ENCODE peak calls at places on chromosome 22, in four cellular contexts. One of them, this sample, is unnamed.

GRCh38 chr22:17549183-17549582 is 14.1 kb upstream of the SLC25A18 start:
- DNase-seq in OCI-LY7: no peak
- DNase-seq in K562: no peak
- DNase-seq in GM12865: no peak
- DNase-seq in this sample: no peak

GRCh38 chr22:45149671-45150070 is 14.1 kb upstream of the NUP50 start:
- DNase-seq in OCI-LY7: no peak
- DNase-seq in K562: no peak
- DNase-seq in GM12865: no peak
- DNase-seq in this sample: no peak

GRCh38 chr22:24554316-24555159 is at the start of gene GUCD1:
- DNase-seq in OCI-LY7: peak; percentile 50
- DNase-seq in K562: no peak
- DNase-seq in GM12865: peak; percentile 52
- DNase-seq in this sample: no peak

GRCh38 chr22:23062616-23063538 is 7.4 kb upstream of the GNAZ start:
- DNase-seq in OCI-LY7: no peak
- DNase-seq in K562: no peak
- DNase-seq in GM12865: no peak
- DNase-seq in this sample: peak; percentile 6

GRCh38 chr22:17589810-17590375 is 26.6 kb downstream of the SLC25A18 start:
- DNase-seq in OCI-LY7: no peak
- DNase-seq in K562: no peak
- DNase-seq in GM12865: no peak
- DNase-seq in this sample: no peak

GRCh38 chr22:20793386-20794131 is 19.6 kb downstream of the SERPIND1 start:
- DNase-seq in OCI-LY7: no peak
- DNase-seq in K562: no peak
- DNase-seq in GM12865: no peak
- DNase-seq in this sample: no peak

GRCh38 chr22:43582394-43582793 is 170.6 kb downstream of the MPPED1 start:
- DNase-seq in OCI-LY7: no peak
- DNase-seq in K562: no peak
- DNase-seq in GM12865: no peak
- DNase-seq in this sample: no peak

GRCh38 chr22:25777870-25778269 is 35.9 kb downstream of the MYO18B start:
- DNase-seq in OCI-LY7: peak; percentile 48
- DNase-seq in K562: peak; percentile 19
- DNase-seq in GM12865: peak; percentile 60
- DNase-seq in this sample: peak; percentile 66

GRCh38 chr22:36362819-36363377 is 24.9 kb downstream of the MYH9 start:
- DNase-seq in OCI-LY7: no peak
- DNase-seq in K562: no peak
- DNase-seq in GM12865: no peak
- DNase-seq in this sample: no peak

GRCh38 chr22:42959472-42960145 is 55.3 kb downstream of the PACSIN2 start:
- DNase-seq in OCI-LY7: no peak
- DNase-seq in K562: peak; percentile 61
- DNase-seq in GM12865: no peak
- DNase-seq in this sample: no peak

GRCh38 chr22:25759825-25760231 is 17.8 kb downstream of the MYO18B start:
- DNase-seq in OCI-LY7: no peak
- DNase-seq in K562: peak; percentile 30
- DNase-seq in GM12865: no peak
- DNase-seq in this sample: no peak

GRCh38 chr22:35312198-35313059 is 12.7 kb downstream of the TOM1 start:
- DNase-seq in OCI-LY7: no peak
- DNase-seq in K562: no peak
- DNase-seq in GM12865: peak; percentile 58
- DNase-seq in this sample: peak; percentile 27

GRCh38 chr22:42317691-42318547 is 47.5 kb upstream of the TCF20 start:
- DNase-seq in OCI-LY7: no peak
- DNase-seq in K562: no peak
- DNase-seq in GM12865: no peak
- DNase-seq in this sample: no peak

GRCh38 chr22:47316020-47316419 is 553.6 kb downstream of the TBC1D22A start:
- DNase-seq in OCI-LY7: no peak
- DNase-seq in K562: no peak
- DNase-seq in GM12865: no peak
- DNase-seq in this sample: no peak

GRCh38 chr22:20550851-20551744 is 43.7 kb downstream of the MED15 start:
- DNase-seq in OCI-LY7: no peak
- DNase-seq in K562: no peak
- DNase-seq in GM12865: peak; percentile 23
- DNase-seq in this sample: peak; percentile 62

GRCh38 chr22:20430641-20431519 is 6.7 kb downstream of the SCARF2 start:
- DNase-seq in OCI-LY7: no peak
- DNase-seq in K562: peak; percentile 67
- DNase-seq in GM12865: peak; percentile 76
- DNase-seq in this sample: peak; percentile 68

GRCh38 chr22:23071163-23072034 is 1.1 kb downstream of the GNAZ start:
- DNase-seq in OCI-LY7: no peak
- DNase-seq in K562: no peak
- DNase-seq in GM12865: no peak
- DNase-seq in this sample: no peak

GRCh38 chr22:17239156-17239701 is 20.0 kb upstream of the ADA2 start:
- DNase-seq in OCI-LY7: no peak
- DNase-seq in K562: no peak
- DNase-seq in GM12865: no peak
- DNase-seq in this sample: no peak

GRCh38 chr22:27798526-27799333 is 2.8 kb downstream of the MN1 start:
- DNase-seq in OCI-LY7: no peak
- DNase-seq in K562: no peak
- DNase-seq in GM12865: no peak
- DNase-seq in this sample: no peak

GRCh38 chr22:43007519-43008102 is 7.3 kb downstream of the PACSIN2 start:
- DNase-seq in OCI-LY7: peak; percentile 18
- DNase-seq in K562: peak; percentile 88
- DNase-seq in GM12865: no peak
- DNase-seq in this sample: no peak

GRCh38 chr22:44638966-44639739 is 62.9 kb upstream of the PRR5 start:
- DNase-seq in OCI-LY7: no peak
- DNase-seq in K562: no peak
- DNase-seq in GM12865: no peak
- DNase-seq in this sample: no peak

DNA sequence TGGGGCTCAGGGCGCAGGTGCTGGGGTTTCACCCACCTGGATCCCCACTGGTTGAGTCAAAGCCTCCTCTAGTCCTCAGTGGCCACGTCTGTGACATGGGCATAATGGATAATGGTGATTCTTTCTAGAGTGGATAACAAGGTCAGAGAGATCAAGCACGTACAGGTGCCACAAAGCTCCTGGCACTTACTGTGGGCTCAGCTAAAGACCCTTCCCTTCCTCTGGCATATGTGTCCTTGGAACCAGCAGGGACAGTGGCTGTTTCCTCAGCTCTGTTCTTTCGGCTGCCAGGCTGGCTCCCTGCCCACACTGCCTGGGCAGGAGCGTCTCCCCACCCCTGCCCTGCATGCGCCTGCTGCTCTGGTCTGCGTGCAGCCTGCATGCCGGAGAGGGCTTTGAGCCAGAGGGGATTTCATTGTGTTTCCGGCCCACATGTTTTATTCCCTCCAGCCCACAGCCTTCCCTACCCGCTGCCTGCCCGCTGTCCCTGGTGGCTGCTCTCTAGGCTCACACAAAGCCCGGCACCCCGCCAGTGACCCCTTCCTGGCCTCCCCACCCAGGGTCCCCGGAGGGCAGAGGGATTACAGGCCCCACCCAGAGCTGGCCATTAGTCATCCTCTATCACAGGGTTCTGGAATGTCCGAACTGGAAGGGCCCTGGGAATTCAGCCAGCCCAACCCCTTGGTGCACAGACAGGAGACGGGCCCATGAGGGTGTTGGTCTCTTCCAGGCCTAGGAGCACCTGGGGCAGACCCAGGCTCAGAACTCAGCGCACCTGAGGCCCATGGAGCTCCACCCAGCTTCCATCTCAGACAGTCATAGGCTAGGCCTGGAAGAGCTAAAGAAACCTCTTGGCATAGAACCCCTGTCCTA is 55.3 kb upstream of the GCAT start:
- DNase-seq in OCI-LY7: no peak
- DNase-seq in K562: no peak
- DNase-seq in GM12865: no peak
- DNase-seq in this sample: no peak
- TF ChIP-seq CTCF in OCI-LY7: no peak
- TF ChIP-seq CTCF in K562: no peak
- TF ChIP-seq CTCF in GM12865: no peak
- TF ChIP-seq CTCF in this sample: no peak

DNA sequence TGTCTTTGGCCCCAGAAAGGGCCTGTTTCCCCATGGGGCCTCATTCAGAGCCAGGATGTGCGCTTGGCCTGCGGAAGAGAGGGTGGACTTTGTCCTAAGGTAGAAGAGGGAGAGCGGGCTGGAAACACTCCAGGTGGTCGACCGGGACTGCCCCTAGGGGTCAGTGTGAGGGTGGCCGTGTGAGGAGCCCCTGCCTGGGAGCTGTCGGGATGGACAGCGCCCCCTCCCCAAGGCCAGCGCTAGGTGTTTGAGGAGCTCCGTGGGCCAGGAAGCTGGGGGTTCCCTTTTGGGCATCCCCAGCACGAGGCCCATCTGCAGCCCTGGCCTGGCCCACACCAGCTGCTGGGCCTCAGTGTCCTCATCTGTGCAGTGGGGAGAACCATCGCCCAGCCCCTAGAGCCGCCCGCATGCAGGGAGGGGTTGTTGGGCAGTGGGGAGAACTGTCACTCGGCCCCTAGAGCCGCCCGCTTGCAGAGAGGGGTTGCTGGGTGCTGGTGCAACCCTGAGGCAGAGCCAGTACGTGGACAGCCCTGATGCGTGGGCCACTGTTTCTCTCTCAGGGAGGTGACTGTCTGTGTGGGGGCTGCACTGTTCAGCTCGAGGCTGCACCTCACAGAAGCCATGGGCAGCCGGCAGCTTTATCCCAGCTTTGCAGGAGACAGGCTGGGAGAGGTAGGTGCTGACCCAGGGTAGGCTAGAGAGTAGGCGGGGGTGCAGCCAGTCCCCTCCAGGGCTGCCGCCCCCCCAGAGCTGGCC is 1319.9 kb downstream of the BRD1 start:
- DNase-seq in OCI-LY7: no peak
- DNase-seq in K562: no peak
- DNase-seq in GM12865: no peak
- DNase-seq in this sample: no peak
- TF ChIP-seq CTCF in OCI-LY7: no peak
- TF ChIP-seq CTCF in K562: no peak
- TF ChIP-seq CTCF in GM12865: no peak
- TF ChIP-seq CTCF in this sample: no peak

DNA sequence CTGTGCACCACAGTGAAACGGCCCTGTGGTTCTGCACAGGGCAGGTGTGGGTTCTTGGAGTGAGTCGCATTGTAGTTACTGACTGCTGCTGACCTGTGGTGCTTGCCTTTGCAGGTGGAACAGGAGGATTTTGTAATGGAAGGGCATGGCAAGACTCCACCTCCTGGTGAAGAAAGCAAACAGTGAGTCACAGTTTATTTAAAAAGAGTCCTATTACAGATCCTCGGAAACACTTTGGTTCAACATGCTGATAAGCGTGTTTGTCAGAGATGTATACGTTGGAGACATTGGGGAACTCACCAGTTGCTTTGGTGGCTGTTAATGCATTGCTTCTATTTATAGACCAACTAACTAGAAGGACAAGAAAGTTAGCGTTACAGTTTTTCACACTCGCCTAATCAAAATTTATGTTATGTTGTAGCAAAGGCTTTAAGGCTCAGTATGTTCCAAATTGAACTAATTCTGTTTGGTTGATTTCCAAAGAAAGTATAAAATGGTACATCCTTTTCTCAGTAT is 21.7 kb upstream of the TNRC6B start:
- DNase-seq in OCI-LY7: no peak
- DNase-seq in K562: peak; percentile 68
- DNase-seq in GM12865: peak; percentile 21
- DNase-seq in this sample: no peak
- TF ChIP-seq CTCF in OCI-LY7: peak; percentile 37
- TF ChIP-seq CTCF in K562: peak; percentile 31
- TF ChIP-seq CTCF in GM12865: no peak
- TF ChIP-seq CTCF in this sample: no peak

DNA sequence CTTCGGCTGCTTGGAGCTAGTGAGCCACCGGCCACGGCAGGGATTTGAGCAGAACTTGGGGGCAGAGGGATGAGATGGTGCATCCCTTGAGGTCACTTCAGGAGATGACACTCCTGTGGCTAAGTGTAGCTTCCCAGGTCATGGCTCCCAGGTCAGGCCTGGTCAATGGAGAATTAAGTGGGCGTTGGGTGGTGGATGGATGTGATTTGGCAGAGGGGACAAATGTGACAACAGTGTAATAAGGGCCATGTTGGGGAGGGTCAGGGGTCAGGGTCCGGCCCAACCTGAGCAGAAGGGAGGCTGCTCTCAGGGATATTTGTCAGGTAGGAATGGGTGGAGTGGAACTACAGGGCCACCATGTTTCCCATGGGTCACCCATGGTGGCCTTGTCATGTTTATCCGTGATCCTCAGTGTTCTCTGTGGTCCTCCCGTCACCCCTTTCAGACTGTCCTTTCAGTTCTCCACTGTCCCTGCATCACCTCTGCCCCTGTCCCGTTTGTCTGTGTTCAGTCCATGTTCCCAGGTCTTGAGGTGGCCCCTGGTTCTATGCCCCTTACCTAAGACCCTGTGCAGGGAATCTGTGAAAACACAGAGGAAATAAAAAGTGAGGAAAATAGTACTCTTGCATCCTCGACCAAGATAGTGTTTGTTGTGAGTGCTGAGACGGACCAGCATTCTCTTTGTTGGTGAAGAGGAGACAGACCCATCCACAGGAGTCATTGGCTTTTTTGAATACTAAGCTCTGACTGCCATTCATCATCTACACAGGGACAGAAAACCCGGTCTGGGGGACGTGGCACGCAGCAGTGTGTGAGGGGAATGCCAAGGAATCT is 6.1 kb downstream of the SLC25A1 start:
- DNase-seq in OCI-LY7: no peak
- DNase-seq in K562: no peak
- DNase-seq in GM12865: no peak
- DNase-seq in this sample: no peak
- TF ChIP-seq CTCF in OCI-LY7: no peak
- TF ChIP-seq CTCF in K562: peak; percentile 3
- TF ChIP-seq CTCF in GM12865: no peak
- TF ChIP-seq CTCF in this sample: no peak

GRCh38 chr22:50704510-50705218 is 32.0 kb downstream of the SHANK3 start:
- DNase-seq in OCI-LY7: no peak
- DNase-seq in K562: no peak
- DNase-seq in GM12865: no peak
- DNase-seq in this sample: no peak
- TF ChIP-seq CTCF in OCI-LY7: no peak
- TF ChIP-seq CTCF in K562: no peak
- TF ChIP-seq CTCF in GM12865: no peak
- TF ChIP-seq CTCF in this sample: no peak

GRCh38 chr22:38730411-38730871 is 24.7 kb downstream of the GTPBP1 start:
- DNase-seq in OCI-LY7: no peak
- DNase-seq in K562: no peak
- DNase-seq in GM12865: no peak
- DNase-seq in this sample: no peak
- TF ChIP-seq CTCF in OCI-LY7: no peak
- TF ChIP-seq CTCF in K562: no peak
- TF ChIP-seq CTCF in GM12865: no peak
- TF ChIP-seq CTCF in this sample: no peak

GRCh38 chr22:46219650-46220049 is 30.4 kb downstream of the CDPF1 start:
- DNase-seq in OCI-LY7: no peak
- DNase-seq in K562: no peak
- DNase-seq in GM12865: peak; percentile 45
- DNase-seq in this sample: no peak
- TF ChIP-seq CTCF in OCI-LY7: no peak
- TF ChIP-seq CTCF in K562: no peak
- TF ChIP-seq CTCF in GM12865: no peak
- TF ChIP-seq CTCF in this sample: no peak